ENCODE peak calls at places on chromosome 16, in nine cellular contexts. H is SW480; I is WTC11; Q is activated T-helper 1 cell treated with anti-CD3 and anti-CD28 coated beads, Interleukin-2, amount 50 U/mL, for 16 hours; L is frontal cortex; W is HFFc6; C is skeletal muscle cell; E is nephron progenitor cell; P is amniotic stem cell. S is an unnamed sample.

GRCh38 chr16:67349172-67349571 is 22.6 kb downstream of the LRRC36 start:
- DNase-seq in I (no peak), P (no peak), H (peak; percentile 62), L (no peak), W (peak; percentile 3), Q (no peak), C (no peak), E (no peak), S (no peak)

GRCh38 chr16:46928811-46929210 is 44.6 kb downstream of the GPT2 start:
- DNase-seq in I (no peak), L (no peak), Q (no peak), C (no peak), W (no peak), E (no peak), P (no peak), H (no peak), S (no peak)

GRCh38 chr16:57042157-57043111 is 49.9 kb upstream of the CPNE2 start:
- DNase-seq in W (peak; percentile 17), I (no peak), E (no peak), L (no peak), C (no peak), H (no peak), Q (peak; percentile 73), P (no peak), S (peak; percentile 67)

GRCh38 chr16:7363397-7364053 is 30.9 kb downstream of the RBFOX1 start:
- DNase-seq in Q (no peak), W (no peak), P (no peak), L (no peak), C (no peak), E (no peak), I (no peak), H (no peak), S (no peak)

GRCh38 chr16:84266451-84266850 is 26.6 kb upstream of the KCNG4 start:
- DNase-seq in H (peak; percentile 73), E (peak; percentile 69), C (peak; percentile 14), I (peak; percentile 73), L (peak; percentile 46), Q (no peak), W (peak; percentile 64), P (no peak), S (peak; percentile 9)

GRCh38 chr16:2033057-2033911 is 6.6 kb downstream of the NHERF2 start:
- DNase-seq in E (peak; percentile 62), L (peak; percentile 84), C (no peak), I (no peak), P (peak; percentile 47), W (peak; percentile 76), Q (no peak), H (no peak), S (no peak)

GRCh38 chr16:79170565-79171242 is 429.8 kb downstream of the MAF start:
- DNase-seq in L (no peak), W (peak; percentile 3), H (no peak), Q (no peak), C (no peak), P (no peak), E (no peak), I (no peak), S (no peak)

GRCh38 chr16:86457621-86458456 is 52.5 kb upstream of the FOXF1 start:
- DNase-seq in I (no peak), P (peak; percentile 60), H (no peak), W (peak; percentile 62), C (peak; percentile 90), Q (no peak), E (no peak), L (no peak), S (no peak)

GRCh38 chr16:85573696-85574641 is 39.2 kb upstream of the GSE1 start:
- DNase-seq in L (peak; percentile 75), W (no peak), E (peak; percentile 38), I (no peak), H (no peak), C (peak; percentile 76), P (no peak), Q (no peak), S (no peak)

GRCh38 chr16:2516391-2517240 is 2.9 kb downstream of the ATP6V0C start:
- DNase-seq in W (no peak), Q (no peak), L (no peak), I (no peak), H (no peak), E (no peak), C (no peak), P (no peak), S (no peak)

GRCh38 chr16:5033256-5034166 is at the start of gene NAGPA:
- DNase-seq in I (peak; percentile 89), W (peak; percentile 68), E (peak; percentile 85), L (peak; percentile 90), Q (peak; percentile 73), P (peak; percentile 46), C (peak; percentile 52), H (peak; percentile 80), S (peak; percentile 79)

GRCh38 chr16:4538067-4538385 is 547 bp downstream of the CDIP1 start:
- DNase-seq in E (no peak), H (no peak), I (no peak), W (no peak), L (no peak), Q (no peak), C (no peak), P (no peak), S (no peak)

GRCh38 chr16:53864819-53865491 is 161.0 kb downstream of the FTO start:
- DNase-seq in E (no peak), L (no peak), W (peak; percentile 7), I (no peak), H (no peak), P (no peak), C (no peak), Q (no peak), S (no peak)